ENCODE peak calls at places on chromosomes 1 and 21, in ten cellular contexts. K is RWPE1; C is HFF-Myc; U is NCI-H1092; D is cardiac septum; B is Karpas-422; P is nucleus accumbens; G is stimulated activated CD8-positive, alpha-beta memory T cell treated with anti-CD3 and anti-CD28 coated beads, Interleukin-2, amount 100 ng/mL, for 1 hour; J is NCI-H1105; F is stimulated activated CD4-positive, alpha-beta T cell treated with anti-CD3 and anti-CD28 coated beads, Interleukin-12 subunit alpha, Interleukin-12 subunit beta, amount 100 ng/mL, for 24 hours. A is an unnamed sample.

GRCh38 chr1:84298336-84298687 is 3.2 kb upstream of the SAMD13 start:
- DNase-seq in K (peak; percentile 45), C (no peak), U (no peak), D (peak; percentile 78), B (peak; percentile 71), P (peak; percentile 60), G (no peak), J (peak; percentile 24), F (peak; percentile 29), A (peak; percentile 29)

GRCh38 chr1:202056644-202057334 is 46.4 kb downstream of the ELF3 start:
- DNase-seq in K (peak; percentile 95), C (no peak), U (peak; percentile 94), D (no peak), B (no peak), P (no peak), G (no peak), J (peak; percentile 91), F (no peak), A (no peak)

GRCh38 chr1:34755961-34756360 is 1.1 kb downstream of the GJB5 start:
- DNase-seq in K (no peak), C (no peak), U (no peak), D (no peak), B (no peak), P (no peak), G (no peak), J (no peak), F (no peak), A (no peak)

GRCh38 chr1:113479713-113480676 is 89.7 kb downstream of the MAGI3 start:
- DNase-seq in K (no peak), C (no peak), U (no peak), D (no peak), B (no peak), P (no peak), G (no peak), J (no peak), F (no peak), A (no peak)

GRCh38 chr1:201791775-201792166 is 37.2 kb upstream of the IPO9 start:
- DNase-seq in K (peak; percentile 42), C (no peak), U (no peak), D (no peak), B (no peak), P (no peak), G (no peak), J (no peak), F (no peak), A (no peak)

GRCh38 chr1:224922404-224923164 is 6.9 kb upstream of the DNAH14 start:
- DNase-seq in K (peak; percentile 65), C (no peak), U (peak; percentile 4), D (no peak), B (peak; percentile 57), P (no peak), G (no peak), J (peak; percentile 57), F (no peak), A (no peak)

GRCh38 chr1:242784807-242785206 is 260.3 kb upstream of the PLD5 start:
- DNase-seq in K (no peak), C (no peak), U (no peak), D (no peak), B (no peak), P (no peak), G (no peak), J (no peak), F (no peak), A (no peak)

GRCh38 chr1:83588140-83588539 is 410.8 kb downstream of the TTLL7 start:
- DNase-seq in K (no peak), C (no peak), U (no peak), D (no peak), B (no peak), P (no peak), G (no peak), J (no peak), F (no peak), A (no peak)

GRCh38 chr21:40717008-40717407 is 129.9 kb downstream of the DSCAM start:
- DNase-seq in K (no peak), C (no peak), U (peak; percentile 56), D (no peak), B (no peak), P (no peak), G (no peak), J (peak; percentile 94), F (no peak), A (no peak)

GRCh38 chr1:63621698-63622097 is 28.5 kb downstream of the PGM1 start:
- DNase-seq in K (no peak), C (no peak), U (no peak), D (no peak), B (no peak), P (peak; percentile 63), G (no peak), J (no peak), F (no peak), A (no peak)